ENCODE peak calls at places on chromosomes 5 and 9, in six cellular contexts. M, W, T, Y, O and Q are unnamed samples.

GRCh38 chr9:88972401-88972800 is 18.9 kb upstream of the S1PR3 start:
- DNase-seq in Y (no peak), T (no peak), O (no peak), M (no peak), W (no peak), Q (no peak)

GRCh38 chr5:147479431-147479830 is 30.4 kb downstream of the DPYSL3 start:
- DNase-seq in T (no peak), O (peak), W (no peak), M (peak), Y (no peak), Q (no peak)

GRCh38 chr5:131171276-131171815 is 602 bp downstream of the LYRM7 start:
- DNase-seq in Y (no peak), T (no peak), M (peak), W (no peak), O (no peak), Q (no peak)

GRCh38 chr9:36961568-36962360 is 72.3 kb downstream of the PAX5 start:
- DNase-seq in O (peak), Y (no peak), M (no peak), W (no peak), T (no peak), Q (no peak)

GRCh38 chr5:36403601-36404311 is 102.1 kb upstream of the RANBP3L start:
- DNase-seq in T (no peak), M (no peak), W (peak), O (peak), Y (peak), Q (no peak)

GRCh38 chr9:113705306-113705937 is 170.7 kb upstream of the ZNF618 start:
- DNase-seq in M (no peak), Y (no peak), W (no peak), O (no peak), T (no peak), Q (no peak)

GRCh38 chr9:128020692-128021091 is 39.9 kb upstream of the EEIG1 start:
- DNase-seq in W (no peak), T (no peak), O (no peak), Y (no peak), M (no peak), Q (no peak)

GRCh38 chr5:123722451-123722850 is 210.5 kb downstream of the CSNK1G3 start:
- DNase-seq in W (no peak), O (peak), M (peak), Y (no peak), T (no peak), Q (no peak)

GRCh38 chr5:132825824-132826391 is 4.5 kb downstream of the SHROOM1 start:
- DNase-seq in Y (no peak), W (no peak), M (no peak), T (no peak), O (no peak), Q (no peak)

GRCh38 chr9:36161187-36161586 is 8.0 kb upstream of the CCIN start:
- DNase-seq in Y (no peak), T (no peak), W (no peak), M (no peak), O (peak), Q (no peak)

GRCh38 chr5:154076240-154076922 is 37.6 kb downstream of the MFAP3 start:
- DNase-seq in T (no peak), M (no peak), Y (no peak), O (no peak), W (no peak), Q (no peak)

GRCh38 chr5:83972236-83972635 is 251.6 kb upstream of the HAPLN1 start:
- DNase-seq in T (no peak), Y (no peak), W (no peak), M (peak), O (peak), Q (no peak)

GRCh38 chr5:133489632-133490031 is 122.7 kb downstream of the FSTL4 start:
- DNase-seq in M (peak), O (no peak), Y (no peak), T (peak), W (no peak), Q (no peak)

GRCh38 chr9:73081979-73082657 is 69.5 kb upstream of the ANXA1 start:
- DNase-seq in M (peak), T (peak), W (peak), O (peak), Y (no peak), Q (no peak)

GRCh38 chr5:134432677-134433359 is 21.1 kb upstream of the CDKN2AIPNL start:
- DNase-seq in W (no peak), Y (no peak), T (no peak), O (no peak), M (peak), Q (no peak)

GRCh38 chr5:179234563-179235135 is 110.6 kb downstream of the ADAMTS2 start:
- DNase-seq in W (no peak), T (no peak), M (no peak), O (no peak), Y (no peak), Q (no peak)

GRCh38 chr5:132483661-132484385 is 6.8 kb downstream of the IRF1 start:
- DNase-seq in T (no peak), W (no peak), O (no peak), Y (no peak), M (no peak), Q (no peak)

GRCh38 chr5:142925795-142926194 is 155.6 kb downstream of the ARHGAP26 start:
- DNase-seq in M (peak), T (no peak), W (peak), O (peak), Y (peak), Q (no peak)

GRCh38 chr5:143213231-143213850 is 190.1 kb downstream of the NR3C1 start:
- DNase-seq in T (no peak), Y (no peak), W (peak), M (no peak), O (peak), Q (no peak)

GRCh38 chr5:52658266-52658665 is 129.4 kb upstream of the ITGA1 start:
- DNase-seq in W (no peak), M (no peak), Y (no peak), T (no peak), O (no peak), Q (no peak)

GRCh38 chr5:112757468-112758208 is 20.0 kb downstream of the APC start:
- DNase-seq in O (peak), T (peak), Y (no peak), W (peak), M (peak), Q (no peak)

GRCh38 chr5:60698316-60698715 is 1.6 kb downstream of the DEPDC1B start:
- DNase-seq in T (no peak), O (peak), M (no peak), Y (no peak), W (no peak), Q (no peak)

GRCh38 chr5:116510525-116510924 is 64.1 kb downstream of the SEMA6A start:
- DNase-seq in T (no peak), Y (no peak), W (no peak), M (no peak), O (no peak), Q (no peak)

GRCh38 chr5:89904442-89904841 is 505.1 kb downstream of the CETN3 start:
- DNase-seq in M (peak), W (no peak), T (no peak), Y (no peak), O (peak), Q (no peak)

GRCh38 chr5:110625376-110625999 is 101.0 kb downstream of the TMEM232 start:
- DNase-seq in W (peak), T (peak), Y (no peak), M (peak), O (peak), Q (peak)

GRCh38 chr9:3342159-3342777 is 183.5 kb downstream of the RFX3 start:
- DNase-seq in Y (no peak), O (peak), M (peak), W (no peak), T (no peak), Q (no peak)

GRCh38 chr9:70011366-70011765 is 32.3 kb upstream of the MAMDC2 start:
- DNase-seq in O (no peak), Y (no peak), W (no peak), T (no peak), M (no peak), Q (no peak)

GRCh38 chr5:178288373-178289368 is 56.1 kb upstream of the PHYKPL start:
- DNase-seq in T (no peak), W (no peak), O (no peak), M (peak), Y (no peak), Q (peak)

GRCh38 chr9:2494571-2494970 is 127.0 kb upstream of the VLDLR start:
- DNase-seq in M (peak), W (peak), T (no peak), Y (peak), O (peak), Q (no peak)

GRCh38 chr9:6305954-6306563 is 22.1 kb upstream of the TPD52L3 start:
- DNase-seq in W (peak), M (peak), T (peak), O (peak), Y (peak), Q (peak)

GRCh38 chr5:174187001-174187400 is 141.5 kb downstream of the NSG2 start:
- DNase-seq in O (no peak), T (no peak), Y (no peak), W (no peak), M (no peak), Q (no peak)
- TF ChIP-seq CTCF in O (no peak), T (no peak), Y (no peak), W (no peak), M (no peak), Q (no peak)

GRCh38 chr9:107242073-107243063 is 40.7 kb upstream of the RAD23B start:
- DNase-seq in W (no peak), T (no peak), O (peak), M (peak), Y (no peak), Q (no peak)
- TF ChIP-seq CTCF in W (no peak), T (no peak), O (no peak), M (no peak), Y (no peak), Q (no peak)

DNA sequence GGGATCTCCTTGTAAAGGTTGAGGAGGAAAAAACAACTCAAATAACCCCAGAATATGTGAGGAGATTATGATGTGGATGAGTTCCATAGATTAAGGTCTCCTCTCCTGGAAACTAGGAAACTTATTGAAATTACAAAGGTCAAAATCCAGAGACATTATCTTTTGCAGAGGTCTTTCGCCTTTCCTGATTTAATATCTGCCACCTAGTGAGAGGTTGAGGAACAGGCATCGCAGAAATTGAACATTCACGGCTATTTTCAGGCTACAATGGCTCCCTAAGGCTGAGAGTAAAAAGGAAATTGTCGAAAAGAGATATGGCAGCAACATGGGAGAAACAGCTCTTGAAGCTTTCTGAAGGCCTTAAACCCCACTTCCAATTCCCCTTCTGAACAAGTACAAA is 127.5 kb upstream of the PLCXD3 start:
- DNase-seq in M (no peak), W (no peak), Y (no peak), O (no peak), T (peak), Q (no peak)
- TF ChIP-seq CTCF in M (no peak), W (peak), Y (peak), O (peak), T (peak), Q (peak)

GRCh38 chr5:31487510-31487909 is 44.4 kb downstream of the DROSHA start:
- DNase-seq in O (no peak), T (no peak), M (no peak), W (no peak), Y (no peak), Q (no peak)
- TF ChIP-seq CTCF in O (no peak), T (no peak), M (no peak), W (peak), Y (peak), Q (no peak)

DNA sequence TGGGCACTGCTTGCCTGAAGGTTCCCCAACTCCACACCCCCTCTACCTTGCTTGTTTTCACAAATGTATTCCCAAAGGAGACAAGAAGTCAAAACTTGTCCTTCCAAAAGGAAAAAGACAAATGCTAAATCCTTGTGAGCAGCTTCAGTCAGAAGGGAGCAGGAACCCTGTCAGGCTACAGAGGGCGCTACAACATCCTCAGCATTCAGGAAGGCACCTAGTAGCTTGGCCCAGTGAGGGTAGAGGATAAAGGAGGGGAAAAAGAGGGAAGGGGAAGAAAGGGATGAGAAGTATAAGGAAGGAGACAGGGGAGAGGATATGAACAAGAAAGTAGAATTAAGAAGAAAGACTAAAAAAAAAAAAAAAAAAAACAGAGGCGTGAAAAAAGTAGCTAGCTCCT is 97.5 kb downstream of the MLLT3 start:
- DNase-seq in Y (no peak), T (peak), W (no peak), O (peak), M (peak), Q (no peak)
- TF ChIP-seq CTCF in Y (peak), T (peak), W (peak), O (peak), M (peak), Q (peak)

DNA sequence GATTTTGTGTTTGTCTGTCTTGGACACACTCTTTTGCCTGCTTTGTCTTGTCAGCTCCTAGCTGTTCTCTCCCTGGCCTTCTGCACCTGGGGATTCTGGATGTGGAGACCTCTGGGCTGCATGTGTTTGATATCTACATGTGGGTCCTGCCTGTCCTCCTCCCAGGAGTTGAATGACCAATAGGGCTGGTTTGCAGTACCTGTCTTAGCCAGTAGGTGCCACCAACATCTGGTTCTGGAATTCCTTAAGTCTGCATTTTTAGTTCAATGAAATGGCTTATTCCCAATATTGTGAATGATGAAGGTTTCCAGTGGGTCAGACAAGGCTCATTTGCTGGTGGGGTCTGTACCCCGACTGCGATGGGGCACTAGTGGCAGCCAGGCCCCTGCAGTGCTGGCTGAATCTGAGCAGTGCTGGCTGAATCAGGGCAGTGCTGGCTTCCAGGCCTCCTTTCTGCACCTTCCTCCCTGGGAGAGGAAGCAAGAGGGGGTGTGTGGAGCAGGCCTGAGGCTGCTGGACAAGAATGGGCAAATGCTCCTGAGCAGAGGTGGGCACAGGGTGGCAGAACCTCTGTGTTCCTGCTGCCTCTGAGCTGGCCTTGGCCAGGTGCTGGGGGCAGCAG is 73.3 kb downstream of the RXRA start:
- DNase-seq in Y (no peak), W (no peak), T (peak), M (peak), O (peak), Q (no peak)
- TF ChIP-seq CTCF in Y (peak), W (peak), T (peak), M (peak), O (peak), Q (peak)

DNA sequence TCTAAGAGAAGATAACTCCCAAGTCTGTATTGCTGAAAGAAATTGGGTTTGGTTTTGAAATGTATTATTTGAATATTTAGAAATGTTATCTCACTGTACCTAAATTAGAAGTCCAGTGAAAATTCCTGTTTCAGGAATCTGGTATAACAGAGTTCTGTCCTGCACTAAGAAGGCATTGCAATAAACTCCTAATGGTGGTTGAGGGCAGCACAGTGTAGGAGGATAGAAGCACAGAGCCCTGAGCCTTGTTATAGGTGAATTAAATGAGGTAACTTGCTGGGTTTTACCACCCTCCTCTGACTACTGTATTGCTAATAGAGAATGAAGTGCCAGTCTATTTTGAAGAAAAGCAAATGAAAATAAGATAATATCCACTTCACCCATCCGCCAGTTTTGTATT is 143.4 kb downstream of the CD180 start:
- DNase-seq in W (no peak), T (no peak), Y (no peak), O (no peak), M (no peak), Q (no peak)
- TF ChIP-seq CTCF in W (no peak), T (no peak), Y (no peak), O (no peak), M (no peak), Q (no peak)

DNA sequence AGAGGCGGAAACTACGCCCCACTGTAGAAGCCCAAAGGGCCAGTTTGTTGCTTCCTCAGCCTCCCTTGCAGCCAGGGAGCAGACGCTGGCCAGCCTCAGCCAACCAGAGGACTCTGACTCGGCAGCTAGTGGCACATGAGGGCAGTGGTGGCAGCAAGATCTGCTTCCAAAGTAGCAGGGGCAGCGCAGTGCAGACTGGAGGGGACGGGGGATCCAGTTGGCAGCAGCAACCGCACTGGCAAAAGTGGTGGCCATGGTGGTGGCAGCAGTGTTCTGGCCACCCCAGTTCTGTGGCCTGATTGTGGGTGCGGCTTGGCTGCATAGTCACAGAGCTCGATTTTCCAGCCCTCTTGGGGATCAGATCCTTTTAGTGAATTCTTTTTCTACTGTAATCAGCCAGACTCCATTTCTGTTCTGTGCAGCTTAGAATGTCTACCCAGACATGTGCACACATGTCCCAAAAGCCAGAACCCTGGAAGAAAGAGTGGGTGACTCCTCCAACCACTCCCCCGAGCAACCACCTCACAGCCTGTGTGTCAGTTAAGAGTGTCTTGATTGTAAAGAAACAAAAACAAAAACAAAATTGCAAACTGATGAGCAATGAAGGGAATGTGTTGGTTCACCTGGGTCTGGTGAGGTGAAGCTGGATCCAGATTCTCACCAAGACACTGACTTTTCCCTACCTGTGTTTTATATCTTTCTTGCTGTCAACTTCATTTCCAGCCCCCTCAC is 11.0 kb upstream of the ZBTB43 start:
- DNase-seq in O (no peak), W (no peak), M (peak), T (no peak), Y (no peak), Q (no peak)
- TF ChIP-seq CTCF in O (no peak), W (no peak), M (no peak), T (no peak), Y (no peak), Q (no peak)

DNA sequence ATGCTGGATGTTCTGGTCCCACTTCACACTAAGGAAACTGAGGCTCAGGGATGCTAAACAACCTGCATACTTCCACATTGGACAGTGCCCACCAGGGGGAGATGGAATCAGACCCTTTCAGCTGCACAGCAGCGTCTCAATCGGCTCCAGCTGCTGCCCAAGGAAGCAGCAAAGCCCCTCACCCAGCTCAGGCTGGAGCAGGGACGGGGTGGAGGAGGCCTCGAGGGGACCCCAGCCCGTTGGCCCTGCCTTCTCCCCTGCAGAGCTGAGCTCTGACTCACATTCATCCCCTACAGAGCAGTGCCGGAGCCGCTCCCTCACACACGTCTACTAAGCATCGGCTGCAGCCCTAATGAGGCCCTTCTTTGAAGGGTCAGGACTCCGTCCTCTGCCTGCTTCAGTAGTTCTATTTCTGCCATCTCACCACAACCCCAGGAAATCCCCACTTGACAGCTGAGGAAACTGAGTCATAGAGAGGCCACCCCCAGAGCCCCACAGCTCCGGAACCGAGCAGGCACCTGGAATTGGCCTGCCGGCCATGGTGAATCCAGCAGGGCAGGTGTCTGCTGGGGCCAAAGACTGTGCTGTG is 21.5 kb upstream of the SUSD3 start:
- DNase-seq in M (no peak), W (no peak), O (no peak), T (no peak), Y (no peak), Q (no peak)
- TF ChIP-seq CTCF in M (no peak), W (no peak), O (no peak), T (no peak), Y (no peak), Q (peak)